ENCODE peak calls at places on chromosome 15, in nine cellular contexts. Y, H, J, Z, N, O, A, Q and U are unnamed samples.

GRCh38 chr15:65901336-65901735 is 32.0 kb downstream of the RAB11A start:
- DNase-seq in Y (no peak), H (no peak), J (no peak), Z (no peak), N (no peak), O (no peak), A (no peak), Q (no peak), U (no peak)

GRCh38 chr15:65326109-65326508 is 21.6 kb downstream of the RNU5B-1 start:
- DNase-seq in Y (no peak), H (no peak), J (no peak), Z (peak; percentile 32), N (no peak), O (no peak), A (no peak), Q (no peak), U (no peak)

GRCh38 chr15:101060576-101061551 is 141.7 kb downstream of the LRRK1 start:
- DNase-seq in Y (peak; percentile 69), H (no peak), J (no peak), Z (no peak), N (peak; percentile 4), O (no peak), A (peak; percentile 54), Q (no peak), U (no peak)

GRCh38 chr15:101491739-101492640 is 2.5 kb upstream of the PCSK6 start:
- DNase-seq in Y (no peak), H (no peak), J (no peak), Z (peak; percentile 10), N (no peak), O (no peak), A (no peak), Q (no peak), U (no peak)

GRCh38 chr15:77769700-77770099 is 137.0 kb upstream of the LINGO1 start:
- DNase-seq in Y (no peak), H (no peak), J (no peak), Z (no peak), N (no peak), O (no peak), A (no peak), Q (no peak), U (no peak)

GRCh38 chr15:38705421-38706219 is 141.0 kb upstream of the RASGRP1 start:
- DNase-seq in Y (no peak), H (no peak), J (no peak), Z (no peak), N (no peak), O (no peak), A (no peak), Q (no peak), U (no peak)

GRCh38 chr15:48719668-48720067 is 74.2 kb upstream of the FBN1 start:
- DNase-seq in Y (no peak), H (no peak), J (no peak), Z (no peak), N (no peak), O (no peak), A (no peak), Q (no peak), U (no peak)

GRCh38 chr15:100932676-100933348 is 13.7 kb downstream of the LRRK1 start:
- DNase-seq in Y (no peak), H (no peak), J (no peak), Z (no peak), N (no peak), O (no peak), A (no peak), Q (no peak), U (no peak)

GRCh38 chr15:66109826-66110225 is 143.7 kb downstream of the MEGF11 start:
- DNase-seq in Y (no peak), H (no peak), J (no peak), Z (no peak), N (no peak), O (no peak), A (no peak), Q (no peak), U (no peak)

GRCh38 chr15:97446138-97446537 is 514.4 kb upstream of the ARRDC4 start:
- DNase-seq in Y (no peak), H (no peak), J (no peak), Z (no peak), N (no peak), O (no peak), A (no peak), Q (no peak), U (no peak)

GRCh38 chr15:96887730-96888129 is 557.2 kb downstream of the NR2F2 start:
- DNase-seq in Y (no peak), H (no peak), J (no peak), Z (no peak), N (no peak), O (no peak), A (no peak), Q (no peak), U (no peak)

GRCh38 chr15:69474291-69474690 is 21.7 kb downstream of the RPLP1 start:
- DNase-seq in Y (no peak), H (no peak), J (no peak), Z (peak; percentile 12), N (no peak), O (no peak), A (no peak), Q (no peak), U (no peak)

GRCh38 chr15:75920079-75920478 is 16.4 kb downstream of the FBXO22 start:
- DNase-seq in Y (no peak), H (no peak), J (no peak), Z (no peak), N (no peak), O (no peak), A (no peak), Q (no peak), U (no peak)

GRCh38 chr15:100913961-100914360 is 5.2 kb upstream of the LRRK1 start:
- DNase-seq in Y (peak; percentile 67), H (no peak), J (no peak), Z (no peak), N (no peak), O (no peak), A (peak; percentile 16), Q (no peak), U (no peak)

GRCh38 chr15:30043211-30043655 is 39.5 kb upstream of the GOLGA8J start:
- DNase-seq in Y (no peak), H (no peak), J (peak; percentile 58), Z (no peak), N (no peak), O (no peak), A (no peak), Q (no peak), U (no peak)
- TF ChIP-seq CTCF in Y (peak; percentile 15), H (no peak), J (peak; percentile 42), Z (no peak), N (no peak), O (peak; percentile 26), A (peak; percentile 34), Q (no peak), U (peak; percentile 56)

GRCh38 chr15:27623560-27624305 is 475.4 kb downstream of the OCA2 start:
- DNase-seq in Y (no peak), H (peak; percentile 3), J (no peak), Z (no peak), N (no peak), O (no peak), A (no peak), Q (no peak), U (no peak)

GRCh38 chr15:27623149-27623548 is 476.0 kb downstream of the OCA2 start:
- DNase-seq in Y (no peak), H (no peak), J (no peak), Z (no peak), N (no peak), O (no peak), A (no peak), Q (no peak), U (no peak)

GRCh38 chr15:27617013-27617412 is 482.1 kb downstream of the OCA2 start:
- DNase-seq in Y (no peak), H (no peak), J (no peak), Z (no peak), N (no peak), O (no peak), A (no peak), Q (no peak), U (no peak)

GRCh38 chr15:27619204-27619603 is 479.9 kb downstream of the OCA2 start:
- DNase-seq in Y (no peak), H (no peak), J (no peak), Z (no peak), N (no peak), O (no peak), A (no peak), Q (no peak), U (no peak)
- TF ChIP-seq CTCF in Y (no peak), H (no peak), J (no peak), Z (no peak), N (no peak), O (no peak), A (no peak), Q (no peak), U (no peak)

DNA sequence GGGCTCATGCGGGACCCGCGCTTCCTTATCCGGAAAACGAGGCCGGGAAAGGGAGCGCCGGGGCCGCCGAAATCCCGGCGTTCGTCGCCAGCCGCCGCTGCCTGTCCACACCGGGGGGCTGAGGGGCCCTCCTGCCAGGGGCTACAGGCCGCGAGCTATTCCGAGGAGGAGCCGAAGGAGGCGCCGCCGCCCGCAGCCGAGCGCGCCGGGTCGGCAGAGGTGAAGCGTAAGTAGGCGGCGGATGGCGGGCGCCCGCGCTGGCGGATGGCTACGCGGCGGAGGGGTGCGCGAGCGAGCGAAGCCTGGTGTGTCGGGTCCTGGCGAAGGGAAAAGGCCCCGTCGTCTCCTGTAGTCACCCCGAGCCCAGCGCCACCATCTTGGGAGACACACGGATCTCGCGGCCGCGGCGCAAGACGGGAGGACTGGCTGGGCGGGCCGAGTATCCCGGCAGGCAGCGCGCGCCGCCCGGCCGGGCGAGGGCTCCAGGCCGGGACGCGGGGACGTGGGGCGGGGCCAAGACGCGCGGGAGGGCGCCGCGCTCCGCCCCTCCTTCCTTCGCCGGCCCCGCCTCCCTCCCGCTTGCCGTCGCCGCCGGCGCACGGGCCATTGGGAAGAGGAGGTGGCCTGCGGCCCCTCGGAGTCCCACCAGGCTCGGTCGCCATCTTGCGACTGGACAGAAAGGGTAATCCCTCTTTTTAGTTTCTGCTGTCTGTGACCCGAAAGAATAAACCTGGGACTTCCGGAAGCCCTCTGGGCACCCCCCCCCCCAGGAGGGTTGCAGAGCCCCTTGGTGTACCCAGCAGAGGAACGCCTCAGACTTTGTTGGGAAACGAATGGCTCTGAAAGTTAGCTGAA is at the start of gene UBE3A:
- DNase-seq in Y (peak; percentile 97), H (peak; percentile 97), J (peak; percentile 87), Z (peak; percentile 84), N (peak; percentile 93), O (peak; percentile 71), A (peak; percentile 95), Q (peak; percentile 78), U (peak; percentile 93)
- TF ChIP-seq CTCF in Y (peak; percentile 22), H (no peak), J (peak; percentile 25), Z (no peak), N (no peak), O (no peak), A (peak; percentile 23), Q (no peak), U (no peak)

GRCh38 chr15:95845862-95846515 is 484.5 kb upstream of the NR2F2 start:
- DNase-seq in Y (peak; percentile 92), H (no peak), J (no peak), Z (no peak), N (no peak), O (no peak), A (peak; percentile 64), Q (no peak), U (no peak)

GRCh38 chr15:95853350-95853749 is 477.1 kb upstream of the NR2F2 start:
- DNase-seq in Y (no peak), H (no peak), J (no peak), Z (no peak), N (no peak), O (no peak), A (no peak), Q (no peak), U (no peak)

GRCh38 chr15:95848126-95848525 is 482.4 kb upstream of the NR2F2 start:
- DNase-seq in Y (no peak), H (no peak), J (no peak), Z (no peak), N (no peak), O (no peak), A (no peak), Q (no peak), U (no peak)

GRCh38 chr15:95850837-95851236 is 479.7 kb upstream of the NR2F2 start:
- DNase-seq in Y (no peak), H (peak; percentile 50), J (no peak), Z (no peak), N (no peak), O (peak; percentile 6), A (no peak), Q (no peak), U (no peak)
- TF ChIP-seq CTCF in Y (no peak), H (peak; percentile 28), J (peak; percentile 30), Z (no peak), N (no peak), O (peak; percentile 54), A (no peak), Q (no peak), U (no peak)